ENCODE peak calls at places on chromosome 13, in eight cellular contexts. Q is endodermal cell; T is mucosa of gallbladder; O is HFFc6; W is NCI-H1092 treated with DMSO at 0.1 percent for 48 hours; E is stimulated activated CD4-positive, alpha-beta T cell treated with anti-CD3 and anti-CD28 coated beads, Interleukin-4, amount 100 ng/mL, for 48 hours; B is cardiac fibroblast; J is A172. X is an unnamed sample.

GRCh38 chr13:97296740-97297139 is 74.6 kb downstream of the MBNL2 start:
- DNase-seq in Q (no peak), T (no peak), O (no peak), W (no peak), E (no peak), B (no peak), J (no peak), X (no peak)

GRCh38 chr13:76425930-76426329 is 460.3 kb downstream of the KCTD12 start:
- DNase-seq in Q (no peak), T (no peak), O (no peak), W (no peak), E (no peak), B (peak), J (no peak), X (no peak)

GRCh38 chr13:42821437-42821836 is 40.1 kb downstream of the FAM216B start:
- DNase-seq in Q (no peak), T (no peak), O (peak), W (no peak), E (no peak), B (peak), J (peak), X (peak)

GRCh38 chr13:94674609-94675348 is 37.6 kb downstream of the SOX21 start:
- DNase-seq in Q (peak), T (peak), O (peak), W (peak), E (peak), B (peak), J (peak), X (peak)

GRCh38 chr13:76707360-76707759 is 178.8 kb downstream of the KCTD12 start:
- DNase-seq in Q (no peak), T (no peak), O (peak), W (no peak), E (no peak), B (peak), J (peak), X (no peak)

GRCh38 chr13:99812611-99813010 is 159.0 kb downstream of the ZIC5 start:
- DNase-seq in Q (no peak), T (peak), O (peak), W (no peak), E (no peak), B (no peak), J (peak), X (peak)

GRCh38 chr13:76884571-76885202 is 1.5 kb downstream of the KCTD12 start:
- DNase-seq in Q (no peak), T (no peak), O (no peak), W (no peak), E (no peak), B (peak), J (no peak), X (no peak)

GRCh38 chr13:93147293-93147645 is 79.3 kb upstream of the GPC6 start:
- DNase-seq in Q (no peak), T (no peak), O (no peak), W (no peak), E (no peak), B (peak), J (no peak), X (no peak)

GRCh38 chr13:97921146-97921776 is 32.2 kb upstream of the IPO5 start:
- DNase-seq in Q (no peak), T (no peak), O (peak), W (no peak), E (no peak), B (peak), J (no peak), X (no peak)

X was measured in H4.